ENCODE peak calls at places on chromosomes 3 and 15, in seven cellular contexts. Z is cardiac fibroblast, C is iPS DF 6.9, S is RKO, K is GF-D8, E is NCI-H1417, M is sciatic nerve. U is an unnamed sample.

GRCh38 chr15:65258863-65259262 is 27.8 kb downstream of the PARP16 start:
- DNase-seq in Z (no peak), C (no peak), S (no peak), K (no peak), E (no peak), M (no peak), U (no peak)

GRCh38 chr15:68200016-68200861 is 4.9 kb downstream of the CALML4 start:
- DNase-seq in Z (no peak), C (no peak), S (no peak), K (no peak), E (no peak), M (no peak), U (no peak)

GRCh38 chr3:128336337-128337156 is 130.1 kb downstream of the DNAJB8 start:
- DNase-seq in Z (no peak), C (no peak), S (no peak), K (no peak), E (no peak), M (no peak), U (no peak)

GRCh38 chr3:44880284-44880683 is 5.9 kb downstream of the TGM4 start:
- DNase-seq in Z (no peak), C (no peak), S (no peak), K (no peak), E (no peak), M (no peak), U (no peak)

GRCh38 chr15:60344987-60345386 is 52.8 kb downstream of the ANXA2 start:
- DNase-seq in Z (no peak), C (no peak), S (no peak), K (no peak), E (no peak), M (no peak), U (no peak)

GRCh38 chr3:47865192-47865591 is 62.3 kb downstream of the DHX30 start:
- DNase-seq in Z (no peak), C (no peak), S (peak), K (no peak), E (no peak), M (no peak), U (no peak)

GRCh38 chr15:40420071-40420713 is 14.6 kb downstream of the IVD start:
- DNase-seq in Z (peak), C (no peak), S (no peak), K (no peak), E (no peak), M (no peak), U (no peak)

GRCh38 chr3:122392868-122393844 is 9.2 kb downstream of the FAM162A start:
- DNase-seq in Z (peak), C (no peak), S (peak), K (peak), E (peak), M (no peak), U (peak)

GRCh38 chr3:132911741-132912415 is 126.3 kb upstream of the TMEM108 start:
- DNase-seq in Z (peak), C (no peak), S (no peak), K (peak), E (no peak), M (no peak), U (no peak)

GRCh38 chr15:78101423-78102105 is 9.2 kb downstream of the SH2D7 start:
- DNase-seq in Z (no peak), C (no peak), S (no peak), K (no peak), E (no peak), M (peak), U (no peak)

GRCh38 chr3:87702600-87702999 is 356.2 kb downstream of the CGGBP1 start:
- DNase-seq in Z (no peak), C (no peak), S (no peak), K (no peak), E (no peak), M (no peak), U (no peak)

GRCh38 chr15:70420421-70421196 is 322.9 kb upstream of the TLE3 start:
- DNase-seq in Z (no peak), C (no peak), S (no peak), K (no peak), E (peak), M (no peak), U (no peak)

GRCh38 chr3:52777959-52778805 is 783 bp downstream of the ITIH1 start:
- DNase-seq in Z (no peak), C (no peak), S (no peak), K (no peak), E (no peak), M (peak), U (no peak)

GRCh38 chr15:80309769-80310384 is 57.9 kb upstream of the CTXND1 start:
- DNase-seq in Z (peak), C (no peak), S (peak), K (no peak), E (peak), M (no peak), U (no peak)

GRCh38 chr3:149401215-149401925 is 23.9 kb upstream of the TM4SF1 start:
- DNase-seq in Z (peak), C (no peak), S (peak), K (no peak), E (no peak), M (no peak), U (no peak)

GRCh38 chr3:115146418-115147328 is at the start of gene ZBTB20:
- DNase-seq in Z (peak), C (no peak), S (peak), K (peak), E (peak), M (peak), U (peak)

GRCh38 chr15:31467361-31467760 is 140.7 kb downstream of the KLF13 start:
- DNase-seq in Z (no peak), C (no peak), S (no peak), K (no peak), E (no peak), M (no peak), U (no peak)

GRCh38 chr3:187783098-187783497 is 37.8 kb upstream of the BCL6 start:
- DNase-seq in Z (peak), C (no peak), S (peak), K (no peak), E (no peak), M (no peak), U (peak)

GRCh38 chr3:72071624-72072023 is 286.7 kb upstream of the PROK2 start:
- DNase-seq in Z (no peak), C (no peak), S (no peak), K (no peak), E (no peak), M (no peak), U (no peak)

GRCh38 chr3:108883373-108883772 is 60.8 kb downstream of the TRAT1 start:
- DNase-seq in Z (no peak), C (no peak), S (no peak), K (no peak), E (no peak), M (no peak), U (no peak)

GRCh38 chr15:77659350-77660321 is 26.9 kb upstream of the LINGO1 start:
- DNase-seq in Z (peak), C (no peak), S (peak), K (no peak), E (peak), M (peak), U (peak)

GRCh38 chr3:100561459-100562158 is 47.8 kb upstream of the ADGRG7 start:
- DNase-seq in Z (peak), C (no peak), S (no peak), K (no peak), E (no peak), M (no peak), U (no peak)

GRCh38 chr15:29938701-29939340 is 116.6 kb upstream of the TJP1 start:
- DNase-seq in Z (no peak), C (no peak), S (no peak), K (no peak), E (no peak), M (no peak), U (no peak)

GRCh38 chr3:69865920-69866679 is 126.8 kb downstream of the MITF start:
- DNase-seq in Z (no peak), C (no peak), S (no peak), K (no peak), E (no peak), M (no peak), U (no peak)

GRCh38 chr3:153829596-153830170 is 291.5 kb upstream of the ARHGEF26 start:
- DNase-seq in Z (peak), C (no peak), S (peak), K (no peak), E (no peak), M (no peak), U (no peak)

GRCh38 chr15:81492303-81492702 is 118.3 kb upstream of the TMC3 start:
- DNase-seq in Z (peak), C (no peak), S (no peak), K (no peak), E (no peak), M (no peak), U (no peak)

GRCh38 chr3:152910211-152910610 is 75.3 kb downstream of the P2RY1 start:
- DNase-seq in Z (peak), C (no peak), S (no peak), K (no peak), E (no peak), M (no peak), U (no peak)

GRCh38 chr15:60424006-60424405 is 26.2 kb upstream of the ANXA2 start:
- DNase-seq in Z (no peak), C (no peak), S (no peak), K (no peak), E (no peak), M (no peak), U (no peak)

GRCh38 chr15:81133782-81134461 is at the start of gene CFAP161:
- DNase-seq in Z (peak), C (peak), S (no peak), K (no peak), E (peak), M (peak), U (no peak)

GRCh38 chr3:140850210-140850955 is 91.3 kb upstream of the SLC25A36 start:
- DNase-seq in Z (no peak), C (no peak), S (no peak), K (no peak), E (no peak), M (no peak), U (no peak)

GRCh38 chr15:59298255-59298856 is 74.3 kb downstream of the MYO1E start:
- DNase-seq in Z (no peak), C (no peak), S (no peak), K (no peak), E (no peak), M (no peak), U (no peak)

GRCh38 chr3:64104691-64105101 is 81.4 kb upstream of the PSMD6 start:
- DNase-seq in Z (no peak), C (no peak), S (no peak), K (no peak), E (no peak), M (no peak), U (no peak)

GRCh38 chr15:29800441-29801366 is 21.6 kb downstream of the TJP1 start:
- DNase-seq in Z (peak), C (no peak), S (no peak), K (no peak), E (no peak), M (no peak), U (no peak)

GRCh38 chr3:44529927-44530326 is 25.1 kb upstream of the ZKSCAN7 start:
- DNase-seq in Z (peak), C (no peak), S (peak), K (no peak), E (no peak), M (no peak), U (peak)

GRCh38 chr3:31132132-31132769 is 237.8 kb upstream of the GADL1 start:
- DNase-seq in Z (peak), C (no peak), S (peak), K (no peak), E (no peak), M (no peak), U (peak)

GRCh38 chr3:18645603-18646002 is 220.5 kb upstream of the SATB1 start:
- DNase-seq in Z (no peak), C (no peak), S (no peak), K (no peak), E (no peak), M (no peak), U (no peak)

U was measured in Kasumi-1.